ENCODE peak calls at places on chromosomes 7 and 10, in nine cellular contexts. One of them, this sample, is unnamed.

GRCh38 chr10:101235766-101236165 is 6.5 kb upstream of the LBX1 start:
- DNase-seq in RCC 7860: no peak
- DNase-seq in PC-3: no peak
- DNase-seq in neuronal stem cell: no peak
- DNase-seq in activated CD4-positive, alpha-beta T cell treated with anti-CD3 and anti-CD28 coated beads for 1 hour: no peak
- DNase-seq in NCI-H1092: no peak
- DNase-seq in NCI-H1417: no peak
- DNase-seq in NCI-H2081: no peak
- DNase-seq in CD8-positive, alpha-beta T cell: no peak
- DNase-seq in this sample: no peak

GRCh38 chr7:138359891-138360582 is 100.0 kb upstream of the TRIM24 start:
- DNase-seq in CD8-positive, alpha-beta T cell: no peak
- DNase-seq in activated CD4-positive, alpha-beta T cell treated with anti-CD3 and anti-CD28 coated beads for 1 hour: no peak
- DNase-seq in NCI-H1092: no peak
- DNase-seq in NCI-H2081: no peak
- DNase-seq in PC-3: no peak
- DNase-seq in neuronal stem cell: no peak
- DNase-seq in NCI-H1417: no peak
- DNase-seq in RCC 7860: peak; percentile 26
- DNase-seq in this sample: no peak

GRCh38 chr7:44150966-44151678 is 10.0 kb upstream of the MYL7 start:
- DNase-seq in CD8-positive, alpha-beta T cell: no peak
- DNase-seq in activated CD4-positive, alpha-beta T cell treated with anti-CD3 and anti-CD28 coated beads for 1 hour: no peak
- DNase-seq in NCI-H1417: no peak
- DNase-seq in NCI-H1092: no peak
- DNase-seq in neuronal stem cell: no peak
- DNase-seq in PC-3: no peak
- DNase-seq in RCC 7860: no peak
- DNase-seq in NCI-H2081: no peak
- DNase-seq in this sample: no peak

GRCh38 chr10:61643316-61643751 is 19.4 kb upstream of the CABCOCO1 start:
- DNase-seq in RCC 7860: no peak
- DNase-seq in NCI-H2081: peak; percentile 76
- DNase-seq in PC-3: peak; percentile 22
- DNase-seq in NCI-H1092: peak; percentile 13
- DNase-seq in neuronal stem cell: no peak
- DNase-seq in NCI-H1417: peak; percentile 15
- DNase-seq in activated CD4-positive, alpha-beta T cell treated with anti-CD3 and anti-CD28 coated beads for 1 hour: no peak
- DNase-seq in CD8-positive, alpha-beta T cell: no peak
- DNase-seq in this sample: no peak

GRCh38 chr7:139985811-139986210 is 76.9 kb downstream of the PARP12 start:
- DNase-seq in CD8-positive, alpha-beta T cell: no peak
- DNase-seq in neuronal stem cell: no peak
- DNase-seq in RCC 7860: no peak
- DNase-seq in PC-3: no peak
- DNase-seq in NCI-H1092: no peak
- DNase-seq in NCI-H1417: no peak
- DNase-seq in activated CD4-positive, alpha-beta T cell treated with anti-CD3 and anti-CD28 coated beads for 1 hour: no peak
- DNase-seq in NCI-H2081: no peak
- DNase-seq in this sample: no peak

GRCh38 chr7:132117181-132117580 is 459.1 kb downstream of the PLXNA4 start:
- DNase-seq in CD8-positive, alpha-beta T cell: no peak
- DNase-seq in RCC 7860: peak; percentile 70
- DNase-seq in PC-3: peak; percentile 74
- DNase-seq in NCI-H2081: no peak
- DNase-seq in NCI-H1092: no peak
- DNase-seq in NCI-H1417: no peak
- DNase-seq in activated CD4-positive, alpha-beta T cell treated with anti-CD3 and anti-CD28 coated beads for 1 hour: no peak
- DNase-seq in neuronal stem cell: no peak
- DNase-seq in this sample: no peak

GRCh38 chr7:74078461-74078860 is 5.1 kb upstream of the LIMK1 start:
- DNase-seq in PC-3: no peak
- DNase-seq in NCI-H2081: no peak
- DNase-seq in NCI-H1417: no peak
- DNase-seq in NCI-H1092: no peak
- DNase-seq in activated CD4-positive, alpha-beta T cell treated with anti-CD3 and anti-CD28 coated beads for 1 hour: no peak
- DNase-seq in RCC 7860: no peak
- DNase-seq in CD8-positive, alpha-beta T cell: no peak
- DNase-seq in neuronal stem cell: no peak
- DNase-seq in this sample: no peak

GRCh38 chr7:157318015-157318706 is 18.6 kb upstream of the DNAJB6 start:
- DNase-seq in CD8-positive, alpha-beta T cell: no peak
- DNase-seq in NCI-H2081: no peak
- DNase-seq in NCI-H1417: no peak
- DNase-seq in neuronal stem cell: no peak
- DNase-seq in RCC 7860: no peak
- DNase-seq in NCI-H1092: no peak
- DNase-seq in PC-3: peak; percentile 76
- DNase-seq in activated CD4-positive, alpha-beta T cell treated with anti-CD3 and anti-CD28 coated beads for 1 hour: no peak
- DNase-seq in this sample: no peak

GRCh38 chr10:44650576-44651394 is 260.4 kb upstream of the TMEM72 start:
- DNase-seq in neuronal stem cell: no peak
- DNase-seq in NCI-H1417: no peak
- DNase-seq in NCI-H2081: no peak
- DNase-seq in RCC 7860: no peak
- DNase-seq in activated CD4-positive, alpha-beta T cell treated with anti-CD3 and anti-CD28 coated beads for 1 hour: no peak
- DNase-seq in NCI-H1092: no peak
- DNase-seq in CD8-positive, alpha-beta T cell: no peak
- DNase-seq in PC-3: no peak
- DNase-seq in this sample: no peak

GRCh38 chr7:84364708-84365107 is 170.1 kb upstream of the SEMA3A start:
- DNase-seq in NCI-H2081: no peak
- DNase-seq in NCI-H1417: no peak
- DNase-seq in PC-3: peak; percentile 23
- DNase-seq in neuronal stem cell: no peak
- DNase-seq in NCI-H1092: no peak
- DNase-seq in RCC 7860: no peak
- DNase-seq in CD8-positive, alpha-beta T cell: no peak
- DNase-seq in activated CD4-positive, alpha-beta T cell treated with anti-CD3 and anti-CD28 coated beads for 1 hour: no peak
- DNase-seq in this sample: no peak

GRCh38 chr10:102702742-102703141 is 11.5 kb downstream of the ARL3 start:
- DNase-seq in CD8-positive, alpha-beta T cell: no peak
- DNase-seq in RCC 7860: peak; percentile 55
- DNase-seq in NCI-H1092: no peak
- DNase-seq in NCI-H1417: no peak
- DNase-seq in neuronal stem cell: no peak
- DNase-seq in activated CD4-positive, alpha-beta T cell treated with anti-CD3 and anti-CD28 coated beads for 1 hour: no peak
- DNase-seq in PC-3: no peak
- DNase-seq in NCI-H2081: no peak
- DNase-seq in this sample: no peak

GRCh38 chr10:34492081-34492480 is 323.0 kb downstream of the PARD3 start:
- DNase-seq in CD8-positive, alpha-beta T cell: no peak
- DNase-seq in neuronal stem cell: no peak
- DNase-seq in NCI-H2081: peak; percentile 83
- DNase-seq in PC-3: peak; percentile 94
- DNase-seq in NCI-H1092: peak; percentile 44
- DNase-seq in RCC 7860: no peak
- DNase-seq in activated CD4-positive, alpha-beta T cell treated with anti-CD3 and anti-CD28 coated beads for 1 hour: no peak
- DNase-seq in NCI-H1417: peak; percentile 49
- DNase-seq in this sample: no peak

GRCh38 chr10:118692911-118693310 is 61.9 kb downstream of the CACUL1 start:
- DNase-seq in PC-3: peak; percentile 25
- DNase-seq in activated CD4-positive, alpha-beta T cell treated with anti-CD3 and anti-CD28 coated beads for 1 hour: no peak
- DNase-seq in neuronal stem cell: no peak
- DNase-seq in NCI-H2081: no peak
- DNase-seq in RCC 7860: peak; percentile 57
- DNase-seq in NCI-H1092: no peak
- DNase-seq in NCI-H1417: no peak
- DNase-seq in CD8-positive, alpha-beta T cell: no peak
- DNase-seq in this sample: no peak

GRCh38 chr10:47241256-47241655 is 58.7 kb upstream of the GDF10 start:
- DNase-seq in neuronal stem cell: no peak
- DNase-seq in activated CD4-positive, alpha-beta T cell treated with anti-CD3 and anti-CD28 coated beads for 1 hour: no peak
- DNase-seq in NCI-H1092: no peak
- DNase-seq in CD8-positive, alpha-beta T cell: no peak
- DNase-seq in PC-3: no peak
- DNase-seq in NCI-H1417: no peak
- DNase-seq in RCC 7860: no peak
- DNase-seq in NCI-H2081: no peak
- DNase-seq in this sample: no peak

GRCh38 chr10:5563991-5564536 is 39.3 kb downstream of the CALML3 start:
- DNase-seq in RCC 7860: peak; percentile 94
- DNase-seq in NCI-H2081: no peak
- DNase-seq in PC-3: peak; percentile 51
- DNase-seq in CD8-positive, alpha-beta T cell: peak; percentile 29
- DNase-seq in NCI-H1092: no peak
- DNase-seq in neuronal stem cell: no peak
- DNase-seq in NCI-H1417: no peak
- DNase-seq in activated CD4-positive, alpha-beta T cell treated with anti-CD3 and anti-CD28 coated beads for 1 hour: peak; percentile 47
- DNase-seq in this sample: peak; percentile 31

GRCh38 chr10:104274762-104275721 is 6.1 kb downstream of the GSTO2 start:
- DNase-seq in RCC 7860: no peak
- DNase-seq in NCI-H1092: no peak
- DNase-seq in NCI-H2081: no peak
- DNase-seq in NCI-H1417: no peak
- DNase-seq in PC-3: peak; percentile 63
- DNase-seq in CD8-positive, alpha-beta T cell: peak; percentile 23
- DNase-seq in neuronal stem cell: no peak
- DNase-seq in activated CD4-positive, alpha-beta T cell treated with anti-CD3 and anti-CD28 coated beads for 1 hour: peak; percentile 26
- DNase-seq in this sample: peak; percentile 18

GRCh38 chr10:21756707-21757600 is 222.9 kb downstream of the MLLT10 start:
- DNase-seq in RCC 7860: no peak
- DNase-seq in neuronal stem cell: no peak
- DNase-seq in PC-3: no peak
- DNase-seq in CD8-positive, alpha-beta T cell: no peak
- DNase-seq in NCI-H2081: no peak
- DNase-seq in NCI-H1092: no peak
- DNase-seq in activated CD4-positive, alpha-beta T cell treated with anti-CD3 and anti-CD28 coated beads for 1 hour: no peak
- DNase-seq in NCI-H1417: no peak
- DNase-seq in this sample: no peak

GRCh38 chr7:73994023-73994422 is 34.0 kb upstream of the ELN start:
- DNase-seq in NCI-H1092: no peak
- DNase-seq in CD8-positive, alpha-beta T cell: no peak
- DNase-seq in NCI-H2081: no peak
- DNase-seq in activated CD4-positive, alpha-beta T cell treated with anti-CD3 and anti-CD28 coated beads for 1 hour: no peak
- DNase-seq in neuronal stem cell: no peak
- DNase-seq in RCC 7860: no peak
- DNase-seq in PC-3: no peak
- DNase-seq in NCI-H1417: no peak
- DNase-seq in this sample: no peak

GRCh38 chr7:156000601-156001396 is 188.5 kb upstream of the SHH start:
- DNase-seq in neuronal stem cell: no peak
- DNase-seq in PC-3: peak; percentile 28
- DNase-seq in NCI-H2081: no peak
- DNase-seq in CD8-positive, alpha-beta T cell: no peak
- DNase-seq in NCI-H1092: no peak
- DNase-seq in activated CD4-positive, alpha-beta T cell treated with anti-CD3 and anti-CD28 coated beads for 1 hour: no peak
- DNase-seq in NCI-H1417: no peak
- DNase-seq in RCC 7860: no peak
- DNase-seq in this sample: no peak

GRCh38 chr10:110141185-110141584 is 66.2 kb upstream of the MXI1 start:
- DNase-seq in NCI-H1092: no peak
- DNase-seq in neuronal stem cell: no peak
- DNase-seq in RCC 7860: no peak
- DNase-seq in CD8-positive, alpha-beta T cell: no peak
- DNase-seq in NCI-H1417: no peak
- DNase-seq in PC-3: peak; percentile 9
- DNase-seq in NCI-H2081: no peak
- DNase-seq in activated CD4-positive, alpha-beta T cell treated with anti-CD3 and anti-CD28 coated beads for 1 hour: no peak
- DNase-seq in this sample: no peak

GRCh38 chr7:70568674-70569334 is 563.1 kb upstream of the GALNT17 start:
- DNase-seq in neuronal stem cell: no peak
- DNase-seq in activated CD4-positive, alpha-beta T cell treated with anti-CD3 and anti-CD28 coated beads for 1 hour: no peak
- DNase-seq in NCI-H2081: peak; percentile 74
- DNase-seq in NCI-H1417: no peak
- DNase-seq in CD8-positive, alpha-beta T cell: no peak
- DNase-seq in NCI-H1092: peak; percentile 54
- DNase-seq in RCC 7860: peak; percentile 32
- DNase-seq in PC-3: no peak
- DNase-seq in this sample: no peak

GRCh38 chr7:121329460-121330052 is 756 bp downstream of the WNT16 start:
- DNase-seq in activated CD4-positive, alpha-beta T cell treated with anti-CD3 and anti-CD28 coated beads for 1 hour: no peak
- DNase-seq in PC-3: no peak
- DNase-seq in NCI-H1417: peak; percentile 76
- DNase-seq in neuronal stem cell: peak; percentile 43
- DNase-seq in RCC 7860: no peak
- DNase-seq in CD8-positive, alpha-beta T cell: no peak
- DNase-seq in NCI-H2081: peak; percentile 14
- DNase-seq in NCI-H1092: peak; percentile 26
- DNase-seq in this sample: no peak

GRCh38 chr7:155287229-155287935 is 10.3 kb upstream of the INSIG1 start:
- DNase-seq in activated CD4-positive, alpha-beta T cell treated with anti-CD3 and anti-CD28 coated beads for 1 hour: no peak
- DNase-seq in neuronal stem cell: no peak
- DNase-seq in CD8-positive, alpha-beta T cell: no peak
- DNase-seq in NCI-H2081: no peak
- DNase-seq in NCI-H1092: no peak
- DNase-seq in RCC 7860: no peak
- DNase-seq in NCI-H1417: no peak
- DNase-seq in PC-3: no peak
- DNase-seq in this sample: no peak

This sample was measured in effector CD4-positive, alpha-beta T cell.